ENCODE peak calls at places on chromosomes 7 and 10, in seven cellular contexts. J, D, B, T, V, Q and I are unnamed samples.

GRCh38 chr10:8060704-8061121 is 6.2 kb downstream of the GATA3 start:
- DNase-seq in V (no peak), J (no peak), Q (no peak), D (no peak), T (no peak), B (no peak), I (no peak)

GRCh38 chr7:6423942-6424701 is 23.6 kb downstream of the DAGLB start:
- DNase-seq in J (no peak), B (no peak), V (no peak), T (no peak), Q (no peak), D (peak; percentile 68), I (no peak)

GRCh38 chr7:157444843-157445135 is 108.0 kb downstream of the DNAJB6 start:
- DNase-seq in B (no peak), T (no peak), Q (no peak), D (no peak), J (no peak), V (no peak), I (no peak)

GRCh38 chr10:95183451-95184230 is 10.4 kb upstream of the ACSM6 start:
- DNase-seq in T (peak; percentile 86), D (peak; percentile 98), J (peak; percentile 38), B (peak; percentile 71), Q (peak; percentile 85), V (peak; percentile 43), I (peak; percentile 72)

GRCh38 chr10:73439605-73440298 is 6.4 kb upstream of the MSS51 start:
- DNase-seq in Q (no peak), D (no peak), J (no peak), T (no peak), V (no peak), B (peak; percentile 81), I (no peak)

GRCh38 chr7:75905785-75906604 is 9.0 kb upstream of the POR start:
- DNase-seq in V (no peak), B (peak; percentile 64), D (peak; percentile 36), Q (peak; percentile 51), J (no peak), T (peak; percentile 73), I (no peak)

GRCh38 chr10:74227697-74228424 is 76.8 kb downstream of the ADK start:
- DNase-seq in D (no peak), Q (no peak), V (no peak), B (peak; percentile 62), J (no peak), T (no peak), I (no peak)

GRCh38 chr7:11239311-11239710 is 265.6 kb downstream of the PHF14 start:
- DNase-seq in D (no peak), J (no peak), V (no peak), B (no peak), Q (no peak), T (no peak), I (no peak)

GRCh38 chr7:484365-485101 is 35.1 kb downstream of the PDGFA start:
- DNase-seq in Q (no peak), D (peak; percentile 76), J (no peak), T (peak; percentile 18), V (no peak), B (no peak), I (no peak)

GRCh38 chr10:83373659-83374058 is 765.6 kb upstream of the GHITM start:
- DNase-seq in J (peak; percentile 50), Q (peak; percentile 12), V (no peak), T (peak; percentile 20), B (no peak), D (peak; percentile 29), I (no peak)

GRCh38 chr10:9508616-9509015 is 1454.1 kb downstream of the GATA3 start:
- DNase-seq in Q (no peak), T (no peak), B (no peak), J (no peak), V (no peak), D (no peak), I (no peak)

GRCh38 chr7:54664235-54665228 is 94.5 kb downstream of the SEC61G start:
- DNase-seq in V (no peak), J (peak; percentile 0), D (peak; percentile 90), B (peak; percentile 2), T (peak; percentile 33), Q (peak; percentile 72), I (no peak)

GRCh38 chr10:113407218-113407617 is 145.6 kb upstream of the HABP2 start:
- DNase-seq in V (no peak), Q (no peak), J (no peak), B (no peak), D (no peak), T (no peak), I (no peak)